ENCODE peak calls at places on chromosome 1, in seven cellular contexts. M is renal cortical epithelial cell; S is DMS 273 treated with DMSO at 0.1 percent for 48 hours; W is MCF 10A; O is LoVo; F is stimulated activated CD8-positive, alpha-beta memory T cell treated with anti-CD3 and anti-CD28 coated beads, Interleukin-4, amount 100 ng/mL, for 4 hours; D is mesendoderm. E is an unnamed sample.

GRCh38 chr1:161088587-161089110 is 709 bp downstream of the NECTIN4 start:
- DNase-seq in M (peak), S (no peak), W (peak), O (no peak), F (no peak), D (no peak), E (peak)

GRCh38 chr1:192609110-192610079 is 26.6 kb upstream of the RGS13 start:
- DNase-seq in M (no peak), S (no peak), W (no peak), O (no peak), F (peak), D (no peak), E (no peak)

GRCh38 chr1:179080866-179081695 is 789 bp upstream of the TOR3A start:
- DNase-seq in M (peak), S (no peak), W (no peak), O (no peak), F (no peak), D (no peak), E (no peak)

GRCh38 chr1:171429137-171429536 is 56.2 kb upstream of the PRRC2C start:
- DNase-seq in M (no peak), S (no peak), W (no peak), O (no peak), F (no peak), D (no peak), E (no peak)

GRCh38 chr1:58620259-58620658 is 43.2 kb upstream of the TACSTD2 start:
- DNase-seq in M (no peak), S (no peak), W (no peak), O (no peak), F (no peak), D (peak), E (peak)

GRCh38 chr1:150778409-150778808 is 12.8 kb upstream of the CTSS start:
- DNase-seq in M (no peak), S (no peak), W (no peak), O (no peak), F (no peak), D (no peak), E (peak)

GRCh38 chr1:187070076-187070475 is 241.3 kb downstream of the PLA2G4A start:
- DNase-seq in M (no peak), S (no peak), W (peak), O (no peak), F (no peak), D (peak), E (peak)

GRCh38 chr1:33008051-33008914 is 28.4 kb downstream of the AK2 start:
- DNase-seq in M (peak), S (no peak), W (peak), O (no peak), F (no peak), D (no peak), E (peak)

GRCh38 chr1:24673336-24673735 is 30.2 kb downstream of the SRRM1 start:
- DNase-seq in M (no peak), S (no peak), W (no peak), O (no peak), F (no peak), D (no peak), E (peak)

GRCh38 chr1:169750041-169750440 is 16.2 kb upstream of the SELE start:
- DNase-seq in M (no peak), S (no peak), W (no peak), O (no peak), F (no peak), D (no peak), E (no peak)

GRCh38 chr1:53548031-53548491 is 88.9 kb downstream of the DMRTB1 start:
- DNase-seq in M (no peak), S (no peak), W (no peak), O (no peak), F (no peak), D (no peak), E (no peak)

GRCh38 chr1:116175621-116176020 is 64.4 kb downstream of the MAB21L3 start:
- DNase-seq in M (no peak), S (no peak), W (no peak), O (no peak), F (no peak), D (no peak), E (no peak)

GRCh38 chr1:59605761-59606160 is 209.0 kb upstream of the HOOK1 start:
- DNase-seq in M (peak), S (no peak), W (no peak), O (no peak), F (no peak), D (no peak), E (no peak)

GRCh38 chr1:62433861-62434611 is 2.8 kb upstream of the USP1 start:
- DNase-seq in M (no peak), S (no peak), W (peak), O (no peak), F (no peak), D (no peak), E (peak)

GRCh38 chr1:54887665-54888071 is 673 bp upstream of the DHCR24 start:
- DNase-seq in M (peak), S (peak), W (peak), O (no peak), F (no peak), D (peak), E (peak)